ENCODE peak calls at places on chromosomes 16 and 17, in four cellular contexts. One of them, this sample, is unnamed.

GRCh38 chr16:85033153-85033552 is 5.6 kb downstream of the KIAA0513 start:
- DNase-seq in choroid plexus epithelial cell: no peak
- DNase-seq in cardiac fibroblast: no peak
- DNase-seq in AG04450: no peak
- DNase-seq in this sample: no peak

GRCh38 chr16:77424841-77425604 is 9.8 kb downstream of the ADAMTS18 start:
- DNase-seq in choroid plexus epithelial cell: no peak
- DNase-seq in cardiac fibroblast: no peak
- DNase-seq in AG04450: no peak
- DNase-seq in this sample: no peak

GRCh38 chr17:57548421-57549385 is 196.4 kb downstream of the CCDC182 start:
- DNase-seq in choroid plexus epithelial cell: peak; percentile 31
- DNase-seq in cardiac fibroblast: peak; percentile 51
- DNase-seq in AG04450: no peak
- DNase-seq in this sample: no peak

GRCh38 chr17:48544356-48545021 is 420 bp downstream of the HOXB2 start:
- DNase-seq in choroid plexus epithelial cell: no peak
- DNase-seq in cardiac fibroblast: peak; percentile 84
- DNase-seq in AG04450: peak; percentile 78
- DNase-seq in this sample: no peak

GRCh38 chr17:332558-333322 is 19.9 kb downstream of the RPH3AL start:
- DNase-seq in choroid plexus epithelial cell: peak; percentile 59
- DNase-seq in cardiac fibroblast: peak; percentile 45
- DNase-seq in AG04450: no peak
- DNase-seq in this sample: no peak

GRCh38 chr17:36129616-36130015 is 26.0 kb downstream of the CCL4 start:
- DNase-seq in choroid plexus epithelial cell: no peak
- DNase-seq in cardiac fibroblast: no peak
- DNase-seq in AG04450: no peak
- DNase-seq in this sample: no peak

GRCh38 chr17:75630071-75630917 is 2.9 kb upstream of the SMIM5 start:
- DNase-seq in choroid plexus epithelial cell: no peak
- DNase-seq in cardiac fibroblast: no peak
- DNase-seq in AG04450: no peak
- DNase-seq in this sample: no peak

GRCh38 chr17:17766351-17767095 is 70.3 kb downstream of the SREBF1 start:
- DNase-seq in choroid plexus epithelial cell: no peak
- DNase-seq in cardiac fibroblast: no peak
- DNase-seq in AG04450: no peak
- DNase-seq in this sample: no peak

GRCh38 chr16:85642762-85643281 is 29.7 kb downstream of the GSE1 start:
- DNase-seq in choroid plexus epithelial cell: no peak
- DNase-seq in cardiac fibroblast: no peak
- DNase-seq in AG04450: no peak
- DNase-seq in this sample: no peak

GRCh38 chr17:46811978-46812583 is 6.4 kb downstream of the WNT3 start:
- DNase-seq in choroid plexus epithelial cell: no peak
- DNase-seq in cardiac fibroblast: no peak
- DNase-seq in AG04450: peak; percentile 3
- DNase-seq in this sample: peak; percentile 2

GRCh38 chr16:86566966-86567700 is 504 bp downstream of the FOXC2 start:
- DNase-seq in choroid plexus epithelial cell: peak; percentile 83
- DNase-seq in cardiac fibroblast: peak; percentile 67
- DNase-seq in AG04450: no peak
- DNase-seq in this sample: no peak

GRCh38 chr17:62898239-62898864 is 67.7 kb upstream of the TANC2 start:
- DNase-seq in choroid plexus epithelial cell: peak; percentile 40
- DNase-seq in cardiac fibroblast: peak; percentile 68
- DNase-seq in AG04450: no peak
- DNase-seq in this sample: no peak

GRCh38 chr17:28717578-28718316 is at the start of gene RAB34:
- DNase-seq in choroid plexus epithelial cell: peak; percentile 83
- DNase-seq in cardiac fibroblast: peak; percentile 95
- DNase-seq in AG04450: peak; percentile 74
- DNase-seq in this sample: peak; percentile 68

GRCh38 chr16:70646260-70647241 is at the start of gene IL34:
- DNase-seq in choroid plexus epithelial cell: peak; percentile 80
- DNase-seq in cardiac fibroblast: peak; percentile 51
- DNase-seq in AG04450: no peak
- DNase-seq in this sample: no peak

GRCh38 chr17:74156878-74157277 is 46.6 kb upstream of the RPL38 start:
- DNase-seq in choroid plexus epithelial cell: no peak
- DNase-seq in cardiac fibroblast: no peak
- DNase-seq in AG04450: no peak
- DNase-seq in this sample: no peak

GRCh38 chr17:35775039-35775438 is 14.4 kb downstream of the C17orf50 start:
- DNase-seq in choroid plexus epithelial cell: no peak
- DNase-seq in cardiac fibroblast: no peak
- DNase-seq in AG04450: no peak
- DNase-seq in this sample: no peak

GRCh38 chr17:9842057-9842758 is 16.5 kb downstream of the GLP2R start:
- DNase-seq in choroid plexus epithelial cell: peak; percentile 85
- DNase-seq in cardiac fibroblast: peak; percentile 86
- DNase-seq in AG04450: no peak
- DNase-seq in this sample: peak; percentile 39

GRCh38 chr17:82320956-82321927 is 3.8 kb upstream of the CD7 start:
- DNase-seq in choroid plexus epithelial cell: no peak
- DNase-seq in cardiac fibroblast: no peak
- DNase-seq in AG04450: no peak
- DNase-seq in this sample: no peak

DNA sequence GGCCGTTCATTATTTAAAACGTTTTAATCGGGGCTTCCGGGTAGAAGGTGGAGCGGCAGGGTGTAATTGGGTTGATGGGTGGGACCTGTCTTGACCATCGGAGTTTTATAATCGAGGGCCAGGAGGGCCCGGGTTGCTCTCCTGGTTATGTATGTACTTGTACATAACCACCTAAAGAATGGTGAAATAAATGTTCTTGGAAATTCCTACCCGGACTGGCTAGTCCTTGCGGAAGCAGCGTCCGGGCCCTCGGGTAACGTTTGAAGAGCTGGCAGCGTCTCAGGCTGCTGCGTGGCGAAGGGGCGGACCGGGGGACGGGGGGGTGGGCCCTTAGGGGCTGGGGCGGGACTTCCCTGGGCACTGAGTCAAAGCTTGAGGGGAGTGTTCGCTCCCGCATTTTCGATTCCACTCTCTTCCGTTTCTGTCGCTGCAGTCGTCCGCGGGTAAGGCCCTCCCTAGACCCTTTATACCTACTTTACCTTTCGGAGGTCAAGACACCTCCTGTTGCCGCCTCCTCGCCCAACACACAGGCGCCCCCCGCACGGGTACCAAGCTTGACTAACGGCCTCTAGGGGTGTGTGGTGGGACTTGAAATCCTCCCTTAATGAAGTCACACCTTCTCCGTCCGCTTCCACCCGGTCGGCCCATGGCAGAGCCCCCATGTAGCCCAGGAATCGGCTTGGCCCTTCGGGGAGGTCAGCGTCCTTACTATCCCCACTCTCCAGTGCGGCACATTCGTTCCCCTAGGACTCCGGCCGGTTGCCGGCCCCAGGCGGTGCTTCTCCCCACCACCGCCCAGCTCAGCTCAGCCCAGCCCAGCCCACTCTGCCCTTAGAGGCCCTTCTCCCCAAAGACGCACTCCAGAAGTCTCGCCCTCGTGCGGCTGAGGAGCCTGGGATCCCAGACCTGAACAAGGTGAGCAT is at the start of gene TMEM106A:
- DNase-seq in choroid plexus epithelial cell: peak; percentile 89
- DNase-seq in cardiac fibroblast: peak; percentile 92
- DNase-seq in AG04450: peak; percentile 67
- DNase-seq in this sample: peak; percentile 26
- TF ChIP-seq CTCF in choroid plexus epithelial cell: peak; percentile 59
- TF ChIP-seq CTCF in cardiac fibroblast: peak; percentile 52
- TF ChIP-seq CTCF in AG04450: peak; percentile 44
- TF ChIP-seq CTCF in this sample: peak; percentile 36

GRCh38 chr16:24129412-24129918 is 126.7 kb upstream of the CACNG3 start:
- DNase-seq in choroid plexus epithelial cell: no peak
- DNase-seq in cardiac fibroblast: no peak
- DNase-seq in AG04450: no peak
- DNase-seq in this sample: no peak

GRCh38 chr16:24130494-24131085 is 125.5 kb upstream of the CACNG3 start:
- DNase-seq in choroid plexus epithelial cell: no peak
- DNase-seq in cardiac fibroblast: no peak
- DNase-seq in AG04450: no peak
- DNase-seq in this sample: no peak

GRCh38 chr16:24123275-24123674 is 132.9 kb upstream of the CACNG3 start:
- DNase-seq in choroid plexus epithelial cell: no peak
- DNase-seq in cardiac fibroblast: no peak
- DNase-seq in AG04450: no peak
- DNase-seq in this sample: no peak

GRCh38 chr16:24124291-24124690 is 131.8 kb upstream of the CACNG3 start:
- DNase-seq in choroid plexus epithelial cell: no peak
- DNase-seq in cardiac fibroblast: no peak
- DNase-seq in AG04450: no peak
- DNase-seq in this sample: no peak

DNA sequence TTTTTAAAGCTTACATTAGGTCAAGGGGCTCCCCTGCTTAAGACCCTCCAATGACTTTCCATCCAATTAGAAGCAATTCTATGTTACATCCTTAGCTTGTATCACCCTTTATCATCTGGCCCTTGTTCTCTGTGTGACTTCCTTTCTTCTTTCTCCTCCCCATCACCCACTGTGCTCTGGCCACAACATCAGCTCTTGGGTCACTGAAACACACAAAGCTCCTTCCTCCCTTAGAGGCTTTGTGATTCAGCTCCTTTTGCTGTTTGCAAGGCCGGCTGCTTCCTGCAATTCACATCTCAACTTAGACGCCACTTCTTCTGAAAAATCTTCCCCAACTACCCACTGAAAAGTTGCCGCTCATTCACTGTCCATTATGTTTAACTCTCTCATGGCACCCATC is 130.9 kb upstream of the CACNG3 start:
- DNase-seq in choroid plexus epithelial cell: no peak
- DNase-seq in cardiac fibroblast: no peak
- DNase-seq in AG04450: no peak
- DNase-seq in this sample: no peak
- H3K4me3 ChIP-seq in choroid plexus epithelial cell: no peak overlapping the region
- H3K4me3 ChIP-seq in cardiac fibroblast: no peak overlapping the region
- H3K4me3 ChIP-seq in AG04450: no peak overlapping the region
- H3K4me3 ChIP-seq in this sample: no peak overlapping the region

DNA sequence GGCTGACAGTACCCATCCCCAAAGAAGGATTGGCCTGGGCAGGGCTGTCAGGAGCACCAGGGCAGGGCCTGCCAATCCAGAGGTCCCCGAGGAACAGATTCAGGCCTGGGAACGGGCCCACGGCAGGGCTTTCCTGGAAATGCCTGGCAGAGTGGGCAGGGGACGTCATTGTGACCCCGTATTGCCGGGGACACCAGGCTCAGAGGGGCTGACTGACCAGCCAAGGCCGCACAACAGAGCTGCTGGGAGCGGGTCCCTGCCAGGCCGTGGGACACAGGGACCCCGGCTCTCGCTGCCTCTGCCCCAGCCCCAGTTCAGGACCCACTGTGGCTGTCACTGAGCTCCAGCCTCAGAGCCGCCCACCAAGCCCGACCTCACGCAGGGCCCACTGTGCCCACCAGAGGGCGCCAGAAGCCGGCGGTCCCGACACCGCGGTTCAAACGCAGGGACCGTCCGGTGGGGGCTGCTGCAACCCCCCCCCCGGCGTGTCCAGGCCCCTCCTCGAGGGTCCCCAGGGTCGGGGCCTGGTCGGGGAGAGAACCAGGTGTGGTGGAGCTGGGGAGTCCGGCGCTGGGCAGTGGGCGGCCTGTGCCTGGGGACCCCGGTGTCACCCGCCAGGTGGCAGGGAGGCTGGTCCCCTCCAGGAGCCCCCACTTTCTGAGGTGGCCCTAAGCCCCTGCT is 15.2 kb upstream of the SSTR5 start:
- DNase-seq in choroid plexus epithelial cell: peak; percentile 7
- DNase-seq in cardiac fibroblast: peak; percentile 22
- DNase-seq in AG04450: no peak
- DNase-seq in this sample: no peak
- TF ChIP-seq CTCF in choroid plexus epithelial cell: peak; percentile 72
- TF ChIP-seq CTCF in cardiac fibroblast: peak; percentile 82
- TF ChIP-seq CTCF in AG04450: peak; percentile 69
- TF ChIP-seq CTCF in this sample: peak; percentile 73

GRCh38 chr17:56497132-56497531 is 96.4 kb upstream of the NOG start:
- DNase-seq in choroid plexus epithelial cell: no peak
- DNase-seq in cardiac fibroblast: no peak
- DNase-seq in AG04450: no peak
- DNase-seq in this sample: no peak
- H3K4me3 ChIP-seq in choroid plexus epithelial cell: no peak overlapping the region
- H3K4me3 ChIP-seq in cardiac fibroblast: no peak overlapping the region
- H3K4me3 ChIP-seq in AG04450: no peak overlapping the region
- H3K4me3 ChIP-seq in this sample: no peak overlapping the region

GRCh38 chr17:50112694-50113093 is 17.3 kb downstream of the SAMD14 start:
- DNase-seq in choroid plexus epithelial cell: no peak
- DNase-seq in cardiac fibroblast: no peak
- DNase-seq in AG04450: no peak
- DNase-seq in this sample: no peak
- TF ChIP-seq CTCF in choroid plexus epithelial cell: no peak
- TF ChIP-seq CTCF in cardiac fibroblast: no peak
- TF ChIP-seq CTCF in AG04450: no peak
- TF ChIP-seq CTCF in this sample: no peak

DNA sequence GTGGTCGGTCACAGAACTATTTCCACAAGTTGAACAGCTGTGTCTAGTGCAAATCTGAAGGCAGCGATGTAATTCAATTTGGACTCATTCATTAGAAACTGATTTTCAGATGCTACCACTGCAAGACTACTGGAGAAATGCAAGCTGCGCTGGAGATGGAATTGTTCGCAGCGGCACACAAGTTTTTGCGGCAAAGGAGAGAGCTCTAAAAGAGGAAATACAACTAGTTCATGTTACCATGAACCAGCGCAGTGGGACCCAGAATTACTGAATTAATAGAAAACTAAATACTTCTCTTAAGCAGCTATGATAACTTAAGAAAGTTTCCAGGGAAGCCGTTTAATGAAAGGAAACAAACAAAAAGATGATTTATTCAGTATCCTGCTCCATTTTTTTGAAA is 1.9 kb downstream of the CREBBP start:
- DNase-seq in choroid plexus epithelial cell: peak; percentile 57
- DNase-seq in cardiac fibroblast: peak; percentile 47
- DNase-seq in AG04450: no peak
- DNase-seq in this sample: no peak
- H3K4me3 ChIP-seq in choroid plexus epithelial cell: peak overlapping the region; percentile 89
- H3K4me3 ChIP-seq in cardiac fibroblast: peak overlapping the region; percentile 87
- H3K4me3 ChIP-seq in AG04450: peak overlapping the region; percentile 92
- H3K4me3 ChIP-seq in this sample: peak overlapping the region; percentile 71

This sample was measured in retinal pigment epithelial cell.